ENCODE peak calls at places on chromosome 20, in six cellular contexts. S is tibial artery, Y is choroid plexus epithelial cell, T is bronchial epithelial cell, K is GM10248, W is B cell. O is an unnamed sample.

GRCh38 chr20:18314786-18315406 is 26.6 kb downstream of the ZNF133 start:
- DNase-seq in S (no peak), Y (peak; percentile 59), T (peak; percentile 100), K (no peak), W (no peak), O (no peak)

GRCh38 chr20:43987531-43987930 is 72.9 kb downstream of the TOX2 start:
- DNase-seq in S (no peak), Y (no peak), T (no peak), K (no peak), W (no peak), O (no peak)

GRCh38 chr20:45576995-45577394 is 2.1 kb downstream of the WFDC8 start:
- DNase-seq in S (no peak), Y (peak; percentile 39), T (no peak), K (no peak), W (no peak), O (no peak)

GRCh38 chr20:44646023-44646640 is 5.4 kb downstream of the ADA start:
- DNase-seq in S (no peak), Y (peak; percentile 35), T (no peak), K (peak; percentile 48), W (peak; percentile 25), O (no peak)

GRCh38 chr20:16539280-16539679 is 34.0 kb downstream of the KIF16B start:
- DNase-seq in S (no peak), Y (peak; percentile 29), T (no peak), K (no peak), W (no peak), O (no peak)

GRCh38 chr20:37917436-37917835 is 14.5 kb downstream of the VSTM2L start:
- DNase-seq in S (no peak), Y (no peak), T (no peak), K (no peak), W (no peak), O (no peak)

GRCh38 chr20:57757767-57758166 is 48.0 kb upstream of the PMEPA1 start:
- DNase-seq in S (no peak), Y (no peak), T (no peak), K (no peak), W (no peak), O (no peak)

GRCh38 chr20:4873396-4873795 is 127.9 kb downstream of the SLC23A2 start:
- DNase-seq in S (no peak), Y (no peak), T (no peak), K (no peak), W (no peak), O (no peak)

GRCh38 chr20:46607849-46608497 is 43.3 kb downstream of the SLC13A3 start:
- DNase-seq in S (no peak), Y (no peak), T (no peak), K (no peak), W (no peak), O (no peak)

GRCh38 chr20:56460459-56460858 is 8.0 kb upstream of the RTF2 start:
- DNase-seq in S (no peak), Y (no peak), T (no peak), K (no peak), W (no peak), O (no peak)

GRCh38 chr20:23396961-23397620 is 24.2 kb downstream of the NAPB start:
- DNase-seq in S (no peak), Y (peak; percentile 56), T (no peak), K (no peak), W (no peak), O (no peak)

GRCh38 chr20:61719691-61720347 is 345.9 kb downstream of the TAF4 start:
- DNase-seq in S (no peak), Y (no peak), T (no peak), K (no peak), W (no peak), O (no peak)

GRCh38 chr20:58702161-58702510 is 9.5 kb downstream of the NPEPL1 start:
- DNase-seq in S (no peak), Y (no peak), T (no peak), K (no peak), W (no peak), O (no peak)

GRCh38 chr20:58518896-58519593 is 3.8 kb upstream of the APCDD1L start:
- DNase-seq in S (no peak), Y (no peak), T (no peak), K (no peak), W (no peak), O (no peak)

GRCh38 chr20:51800132-51800721 is 2.1 kb downstream of the SALL4 start:
- DNase-seq in S (no peak), Y (peak; percentile 39), T (peak; percentile 26), K (peak; percentile 78), W (peak; percentile 71), O (peak; percentile 92)

GRCh38 chr20:25032065-25032477 is 25.9 kb downstream of the ACSS1 start:
- DNase-seq in S (no peak), Y (no peak), T (no peak), K (no peak), W (no peak), O (peak; percentile 41)

GRCh38 chr20:577167-577791 is 32.8 kb downstream of the TCF15 start:
- DNase-seq in S (no peak), Y (no peak), T (peak; percentile 17), K (no peak), W (no peak), O (no peak)

GRCh38 chr20:41133709-41134361 is 3.5 kb upstream of the PLCG1 start:
- DNase-seq in S (no peak), Y (no peak), T (peak; percentile 98), K (peak; percentile 87), W (no peak), O (no peak)

GRCh38 chr20:18288748-18289705 is 700 bp downstream of the ZNF133 start:
- DNase-seq in S (no peak), Y (peak; percentile 35), T (no peak), K (no peak), W (no peak), O (no peak)

GRCh38 chr20:14790771-14791517 is 453.5 kb upstream of the FLRT3 start:
- DNase-seq in S (no peak), Y (peak; percentile 76), T (no peak), K (no peak), W (no peak), O (no peak)

GRCh38 chr20:53413188-53413631 is 180.4 kb downstream of the ZNF217 start:
- DNase-seq in S (peak; percentile 22), Y (peak; percentile 31), T (peak; percentile 27), K (peak; percentile 88), W (peak; percentile 62), O (no peak)

GRCh38 chr20:15842872-15843271 is 730.4 kb downstream of the KIF16B start:
- DNase-seq in S (no peak), Y (no peak), T (peak; percentile 20), K (peak; percentile 12), W (peak; percentile 9), O (no peak)

GRCh38 chr20:50280851-50281655 is 90.4 kb downstream of the CEBPB start:
- DNase-seq in S (no peak), Y (no peak), T (no peak), K (no peak), W (no peak), O (no peak)

GRCh38 chr20:62861732-62862336 is at the start of gene TCFL5:
- DNase-seq in S (peak; percentile 75), Y (peak; percentile 93), T (peak; percentile 47), K (peak; percentile 98), W (peak; percentile 95), O (peak; percentile 95)

GRCh38 chr20:24817351-24817750 is 131.7 kb upstream of the CST7 start:
- DNase-seq in S (no peak), Y (no peak), T (no peak), K (no peak), W (no peak), O (no peak)

GRCh38 chr20:22686097-22686496 is 101.7 kb upstream of the FOXA2 start:
- DNase-seq in S (no peak), Y (peak; percentile 83), T (peak; percentile 68), K (no peak), W (no peak), O (peak; percentile 34)

GRCh38 chr20:13783528-13783927 is 1.2 kb downstream of the ESF1 start:
- DNase-seq in S (no peak), Y (no peak), T (no peak), K (no peak), W (no peak), O (no peak)

GRCh38 chr20:18019068-18019467 is 38.6 kb downstream of the OVOL2 start:
- DNase-seq in S (no peak), Y (peak; percentile 71), T (peak; percentile 28), K (peak; percentile 74), W (peak; percentile 68), O (no peak)

GRCh38 chr20:56422131-56422823 is 10.2 kb downstream of the CASS4 start:
- DNase-seq in S (no peak), Y (peak; percentile 85), T (peak; percentile 44), K (no peak), W (no peak), O (no peak)

GRCh38 chr20:23125159-23125558 is 39.0 kb upstream of the CD93 start:
- DNase-seq in S (no peak), Y (no peak), T (no peak), K (no peak), W (no peak), O (no peak)

GRCh38 chr20:53943522-53944291 is 126.7 kb downstream of the BCAS1 start:
- DNase-seq in S (no peak), Y (peak; percentile 60), T (peak; percentile 30), K (peak; percentile 45), W (peak; percentile 23), O (no peak)

GRCh38 chr20:51712501-51713212 is 55.5 kb downstream of the ATP9A start:
- DNase-seq in S (no peak), Y (peak; percentile 49), T (peak; percentile 15), K (no peak), W (no peak), O (no peak)

GRCh38 chr20:57983082-57983481 is 245.4 kb downstream of the ANKRD60 start:
- DNase-seq in S (no peak), Y (no peak), T (no peak), K (no peak), W (no peak), O (no peak)

GRCh38 chr20:2822073-2822472 is 5.9 kb downstream of the TMEM239 start:
- DNase-seq in S (no peak), Y (peak; percentile 83), T (no peak), K (peak; percentile 28), W (no peak), O (no peak)

GRCh38 chr20:53276143-53276542 is 304.0 kb downstream of the TSHZ2 start:
- DNase-seq in S (peak; percentile 32), Y (no peak), T (no peak), K (no peak), W (no peak), O (no peak)

GRCh38 chr20:31681769-31682168 is 40.9 kb downstream of the BCL2L1 start:
- DNase-seq in S (no peak), Y (no peak), T (no peak), K (no peak), W (no peak), O (no peak)
- TF ChIP-seq CTCF in S (no peak), Y (no peak), T (no peak), K (no peak), W (no peak), O (no peak)

GRCh38 chr20:3865152-3865886 is 18.7 kb downstream of the MAVS start:
- DNase-seq in S (no peak), Y (no peak), T (no peak), K (no peak), W (no peak), O (no peak)
- TF ChIP-seq CTCF in S (no peak), Y (no peak), T (no peak), K (no peak), W (no peak), O (no peak)

GRCh38 chr20:36632487-36633284 is 13.3 kb downstream of the SLA2 start:
- DNase-seq in S (no peak), Y (no peak), T (no peak), K (no peak), W (no peak), O (no peak)
- TF ChIP-seq CTCF in S (no peak), Y (no peak), T (no peak), K (no peak), W (no peak), O (no peak)

GRCh38 chr20:48049171-48049570 is 263.9 kb upstream of the SULF2 start:
- DNase-seq in S (no peak), Y (no peak), T (no peak), K (no peak), W (no peak), O (no peak)
- TF ChIP-seq CTCF in S (no peak), Y (no peak), T (no peak), K (no peak), W (no peak), O (no peak)